ENCODE peak calls at places on chromosomes 4 and X, in ten cellular contexts. One of them, this sample, is unnamed.

GRCh38 chr4:75514949-75515612 is 808 bp downstream of the THAP6 start:
- DNase-seq in CD8-positive, alpha-beta T cell: no peak
- DNase-seq in substantia nigra: no peak
- DNase-seq in aorta: no peak
- DNase-seq in mesendoderm: no peak
- DNase-seq in kidney: no peak
- DNase-seq in sigmoid colon: no peak
- DNase-seq in cardiac muscle cell: no peak
- DNase-seq in H9: no peak
- DNase-seq in GM23338: no peak
- DNase-seq in this sample: no peak

GRCh38 chr4:35538807-35539206 is 705.5 kb downstream of the ARAP2 start:
- DNase-seq in GM23338: no peak
- DNase-seq in CD8-positive, alpha-beta T cell: no peak
- DNase-seq in kidney: no peak
- DNase-seq in H9: no peak
- DNase-seq in sigmoid colon: no peak
- DNase-seq in cardiac muscle cell: no peak
- DNase-seq in mesendoderm: peak; percentile 3
- DNase-seq in substantia nigra: no peak
- DNase-seq in aorta: no peak
- DNase-seq in this sample: no peak

GRCh38 chrX:14948701-14949100 is 75.5 kb downstream of the MOSPD2 start:
- DNase-seq in GM23338: no peak
- DNase-seq in kidney: no peak
- DNase-seq in sigmoid colon: no peak
- DNase-seq in aorta: no peak
- DNase-seq in CD8-positive, alpha-beta T cell: no peak
- DNase-seq in H9: no peak
- DNase-seq in substantia nigra: no peak
- DNase-seq in mesendoderm: no peak
- DNase-seq in cardiac muscle cell: no peak
- DNase-seq in this sample: no peak

GRCh38 chr4:109206610-109207009 is 95.8 kb downstream of the COL25A1 start:
- DNase-seq in cardiac muscle cell: no peak
- DNase-seq in CD8-positive, alpha-beta T cell: no peak
- DNase-seq in GM23338: no peak
- DNase-seq in sigmoid colon: no peak
- DNase-seq in mesendoderm: peak; percentile 5
- DNase-seq in H9: no peak
- DNase-seq in aorta: no peak
- DNase-seq in kidney: no peak
- DNase-seq in substantia nigra: no peak
- DNase-seq in this sample: no peak

GRCh38 chrX:49951524-49952193 is 29.3 kb downstream of the CLCN5 start:
- DNase-seq in substantia nigra: no peak
- DNase-seq in sigmoid colon: no peak
- DNase-seq in mesendoderm: no peak
- DNase-seq in CD8-positive, alpha-beta T cell: no peak
- DNase-seq in GM23338: no peak
- DNase-seq in aorta: no peak
- DNase-seq in kidney: no peak
- DNase-seq in H9: no peak
- DNase-seq in cardiac muscle cell: peak; percentile 11
- DNase-seq in this sample: no peak

GRCh38 chr4:79364048-79364447 is 38.2 kb upstream of the NAA11 start:
- DNase-seq in CD8-positive, alpha-beta T cell: no peak
- DNase-seq in cardiac muscle cell: no peak
- DNase-seq in sigmoid colon: no peak
- DNase-seq in GM23338: no peak
- DNase-seq in H9: no peak
- DNase-seq in substantia nigra: no peak
- DNase-seq in aorta: no peak
- DNase-seq in mesendoderm: no peak
- DNase-seq in kidney: no peak
- DNase-seq in this sample: no peak

GRCh38 chr4:146165840-146166239 is 9.7 kb upstream of the LSM6 start:
- DNase-seq in mesendoderm: no peak
- DNase-seq in sigmoid colon: no peak
- DNase-seq in H9: no peak
- DNase-seq in GM23338: no peak
- DNase-seq in aorta: no peak
- DNase-seq in cardiac muscle cell: peak; percentile 83
- DNase-seq in substantia nigra: no peak
- DNase-seq in kidney: no peak
- DNase-seq in CD8-positive, alpha-beta T cell: no peak
- DNase-seq in this sample: no peak

GRCh38 chrX:119375561-119375960 is 23.6 kb upstream of the SLC25A43 start:
- DNase-seq in GM23338: no peak
- DNase-seq in sigmoid colon: no peak
- DNase-seq in H9: no peak
- DNase-seq in CD8-positive, alpha-beta T cell: no peak
- DNase-seq in substantia nigra: no peak
- DNase-seq in kidney: no peak
- DNase-seq in cardiac muscle cell: no peak
- DNase-seq in mesendoderm: no peak
- DNase-seq in aorta: no peak
- DNase-seq in this sample: no peak

GRCh38 chr4:30380404-30380998 is 339.7 kb upstream of the PCDH7 start:
- DNase-seq in mesendoderm: peak; percentile 88
- DNase-seq in CD8-positive, alpha-beta T cell: no peak
- DNase-seq in sigmoid colon: no peak
- DNase-seq in aorta: no peak
- DNase-seq in substantia nigra: no peak
- DNase-seq in kidney: no peak
- DNase-seq in GM23338: peak; percentile 94
- DNase-seq in H9: peak; percentile 79
- DNase-seq in cardiac muscle cell: peak; percentile 81
- DNase-seq in this sample: no peak

GRCh38 chrX:26788402-26788998 is 572.5 kb downstream of the MAGEB5 start:
- DNase-seq in aorta: no peak
- DNase-seq in substantia nigra: no peak
- DNase-seq in CD8-positive, alpha-beta T cell: no peak
- DNase-seq in H9: no peak
- DNase-seq in sigmoid colon: no peak
- DNase-seq in cardiac muscle cell: no peak
- DNase-seq in mesendoderm: no peak
- DNase-seq in kidney: no peak
- DNase-seq in GM23338: no peak
- DNase-seq in this sample: no peak

GRCh38 chr4:126961661-126962060 is 671.1 kb upstream of the INTU start:
- DNase-seq in mesendoderm: no peak
- DNase-seq in cardiac muscle cell: no peak
- DNase-seq in CD8-positive, alpha-beta T cell: no peak
- DNase-seq in sigmoid colon: no peak
- DNase-seq in GM23338: no peak
- DNase-seq in substantia nigra: no peak
- DNase-seq in kidney: no peak
- DNase-seq in aorta: no peak
- DNase-seq in H9: no peak
- DNase-seq in this sample: no peak

GRCh38 chr4:126960760-126961159 is 672.0 kb upstream of the INTU start:
- DNase-seq in cardiac muscle cell: no peak
- DNase-seq in kidney: no peak
- DNase-seq in aorta: no peak
- DNase-seq in substantia nigra: no peak
- DNase-seq in mesendoderm: no peak
- DNase-seq in GM23338: no peak
- DNase-seq in H9: no peak
- DNase-seq in CD8-positive, alpha-beta T cell: no peak
- DNase-seq in sigmoid colon: no peak
- DNase-seq in this sample: no peak

GRCh38 chr4:126969781-126970180 is 663.0 kb upstream of the INTU start:
- DNase-seq in GM23338: no peak
- DNase-seq in kidney: no peak
- DNase-seq in sigmoid colon: no peak
- DNase-seq in CD8-positive, alpha-beta T cell: no peak
- DNase-seq in aorta: no peak
- DNase-seq in substantia nigra: no peak
- DNase-seq in H9: no peak
- DNase-seq in mesendoderm: no peak
- DNase-seq in cardiac muscle cell: peak; percentile 2
- DNase-seq in this sample: no peak

GRCh38 chr4:126969360-126969759 is 663.4 kb upstream of the INTU start:
- DNase-seq in CD8-positive, alpha-beta T cell: no peak
- DNase-seq in cardiac muscle cell: no peak
- DNase-seq in H9: no peak
- DNase-seq in mesendoderm: no peak
- DNase-seq in sigmoid colon: no peak
- DNase-seq in kidney: no peak
- DNase-seq in aorta: no peak
- DNase-seq in GM23338: no peak
- DNase-seq in substantia nigra: no peak
- DNase-seq in this sample: no peak

DNA sequence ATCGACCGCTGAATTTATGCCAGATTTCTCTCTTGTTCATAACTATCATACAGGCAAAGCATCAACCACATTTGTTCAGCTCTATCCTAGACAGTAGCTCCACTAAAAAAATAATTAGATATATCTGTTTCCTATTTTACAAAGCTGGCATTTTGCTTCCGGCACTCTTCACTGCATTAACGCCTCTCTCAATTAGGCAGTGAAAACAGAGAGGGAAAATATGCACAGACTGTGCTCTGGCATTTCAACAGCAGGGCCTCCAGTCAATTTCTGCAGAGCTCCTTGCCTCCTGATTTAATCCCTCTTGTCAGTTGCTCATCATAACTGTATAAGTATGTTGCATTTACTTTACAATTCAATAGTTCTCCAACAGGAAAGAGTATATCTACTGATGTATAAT is 666.9 kb upstream of the INTU start:
- DNase-seq in cardiac muscle cell: no peak
- DNase-seq in H9: no peak
- DNase-seq in GM23338: no peak
- DNase-seq in kidney: no peak
- DNase-seq in mesendoderm: peak; percentile 10
- DNase-seq in CD8-positive, alpha-beta T cell: no peak
- DNase-seq in substantia nigra: no peak
- DNase-seq in aorta: no peak
- DNase-seq in sigmoid colon: no peak
- DNase-seq in this sample: no peak
- H3K27ac ChIP-seq in cardiac muscle cell: no peak overlapping the region
- H3K27ac ChIP-seq in H9: no peak overlapping the region
- H3K27ac ChIP-seq in GM23338: no peak overlapping the region
- H3K27ac ChIP-seq in kidney: no peak overlapping the region
- H3K27ac ChIP-seq in mesendoderm: no peak overlapping the region
- H3K27ac ChIP-seq in CD8-positive, alpha-beta T cell: no peak overlapping the region
- H3K27ac ChIP-seq in substantia nigra: no peak overlapping the region
- H3K27ac ChIP-seq in aorta: no peak overlapping the region
- H3K27ac ChIP-seq in sigmoid colon: no peak overlapping the region
- H3K27ac ChIP-seq in this sample: no peak overlapping the region

DNA sequence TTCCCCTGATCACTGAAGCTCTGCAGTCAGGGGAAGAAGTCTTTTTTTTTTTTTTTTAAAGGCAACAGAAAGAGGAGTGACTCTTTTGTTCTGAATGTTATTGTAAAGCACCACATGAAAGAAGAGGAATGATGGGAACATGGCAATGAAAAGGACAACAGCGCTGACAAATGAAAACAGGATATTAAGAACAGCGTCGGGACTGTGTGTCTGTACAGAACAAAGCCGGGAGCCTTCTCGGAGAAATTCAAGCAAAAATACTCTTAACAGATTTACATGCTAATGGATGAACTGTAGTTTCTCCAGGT is 40.7 kb downstream of the MID1 start:
- DNase-seq in H9: no peak
- DNase-seq in GM23338: no peak
- DNase-seq in substantia nigra: no peak
- DNase-seq in kidney: no peak
- DNase-seq in mesendoderm: no peak
- DNase-seq in CD8-positive, alpha-beta T cell: no peak
- DNase-seq in aorta: no peak
- DNase-seq in sigmoid colon: no peak
- DNase-seq in cardiac muscle cell: peak; percentile 43
- DNase-seq in this sample: no peak
- H3K27ac ChIP-seq in H9: no peak overlapping the region
- H3K27ac ChIP-seq in GM23338: peak overlapping the region; percentile 81
- H3K27ac ChIP-seq in substantia nigra: no peak overlapping the region
- H3K27ac ChIP-seq in kidney: peak overlapping the region; percentile 8
- H3K27ac ChIP-seq in mesendoderm: no peak overlapping the region
- H3K27ac ChIP-seq in CD8-positive, alpha-beta T cell: no peak overlapping the region
- H3K27ac ChIP-seq in aorta: no peak overlapping the region
- H3K27ac ChIP-seq in sigmoid colon: peak overlapping the region; percentile 66
- H3K27ac ChIP-seq in cardiac muscle cell: peak overlapping the region; percentile 12
- H3K27ac ChIP-seq in this sample: peak overlapping the region; percentile 92

GRCh38 chr4:71259911-71260331 is 78.9 kb upstream of the SLC4A4 start:
- DNase-seq in sigmoid colon: no peak
- DNase-seq in H9: no peak
- DNase-seq in mesendoderm: no peak
- DNase-seq in substantia nigra: no peak
- DNase-seq in cardiac muscle cell: no peak
- DNase-seq in GM23338: no peak
- DNase-seq in kidney: no peak
- DNase-seq in aorta: no peak
- DNase-seq in CD8-positive, alpha-beta T cell: no peak
- DNase-seq in this sample: no peak

GRCh38 chr4:71261633-71262121 is 77.1 kb upstream of the SLC4A4 start:
- DNase-seq in CD8-positive, alpha-beta T cell: no peak
- DNase-seq in substantia nigra: no peak
- DNase-seq in H9: no peak
- DNase-seq in sigmoid colon: no peak
- DNase-seq in aorta: no peak
- DNase-seq in mesendoderm: no peak
- DNase-seq in GM23338: no peak
- DNase-seq in kidney: no peak
- DNase-seq in cardiac muscle cell: no peak
- DNase-seq in this sample: no peak

GRCh38 chr4:71259305-71259704 is 79.5 kb upstream of the SLC4A4 start:
- DNase-seq in H9: no peak
- DNase-seq in mesendoderm: no peak
- DNase-seq in GM23338: no peak
- DNase-seq in sigmoid colon: no peak
- DNase-seq in kidney: no peak
- DNase-seq in substantia nigra: peak; percentile 16
- DNase-seq in cardiac muscle cell: no peak
- DNase-seq in CD8-positive, alpha-beta T cell: no peak
- DNase-seq in aorta: no peak
- DNase-seq in this sample: no peak

GRCh38 chr4:71261001-71261400 is 77.8 kb upstream of the SLC4A4 start:
- DNase-seq in sigmoid colon: no peak
- DNase-seq in CD8-positive, alpha-beta T cell: no peak
- DNase-seq in aorta: no peak
- DNase-seq in kidney: no peak
- DNase-seq in GM23338: no peak
- DNase-seq in substantia nigra: no peak
- DNase-seq in H9: no peak
- DNase-seq in mesendoderm: no peak
- DNase-seq in cardiac muscle cell: no peak
- DNase-seq in this sample: no peak

GRCh38 chr4:71260544-71260943 is 78.3 kb upstream of the SLC4A4 start:
- DNase-seq in mesendoderm: no peak
- DNase-seq in cardiac muscle cell: no peak
- DNase-seq in aorta: no peak
- DNase-seq in CD8-positive, alpha-beta T cell: no peak
- DNase-seq in substantia nigra: no peak
- DNase-seq in GM23338: no peak
- DNase-seq in kidney: no peak
- DNase-seq in H9: no peak
- DNase-seq in sigmoid colon: no peak
- DNase-seq in this sample: no peak
- H3K27ac ChIP-seq in mesendoderm: no peak overlapping the region
- H3K27ac ChIP-seq in cardiac muscle cell: peak overlapping the region; percentile 25
- H3K27ac ChIP-seq in aorta: no peak overlapping the region
- H3K27ac ChIP-seq in CD8-positive, alpha-beta T cell: no peak overlapping the region
- H3K27ac ChIP-seq in substantia nigra: no peak overlapping the region
- H3K27ac ChIP-seq in GM23338: no peak overlapping the region
- H3K27ac ChIP-seq in kidney: no peak overlapping the region
- H3K27ac ChIP-seq in H9: no peak overlapping the region
- H3K27ac ChIP-seq in sigmoid colon: no peak overlapping the region
- H3K27ac ChIP-seq in this sample: peak overlapping the region; percentile 46

GRCh38 chr4:85565761-85566480 is 91.0 kb downstream of the ARHGAP24 start:
- DNase-seq in mesendoderm: no peak
- DNase-seq in CD8-positive, alpha-beta T cell: no peak
- DNase-seq in GM23338: no peak
- DNase-seq in H9: no peak
- DNase-seq in substantia nigra: no peak
- DNase-seq in cardiac muscle cell: peak; percentile 60
- DNase-seq in aorta: no peak
- DNase-seq in sigmoid colon: no peak
- DNase-seq in kidney: no peak
- DNase-seq in this sample: no peak
- H3K27ac ChIP-seq in mesendoderm: no peak overlapping the region
- H3K27ac ChIP-seq in CD8-positive, alpha-beta T cell: no peak overlapping the region
- H3K27ac ChIP-seq in GM23338: no peak overlapping the region
- H3K27ac ChIP-seq in H9: no peak overlapping the region
- H3K27ac ChIP-seq in substantia nigra: no peak overlapping the region
- H3K27ac ChIP-seq in cardiac muscle cell: no peak overlapping the region
- H3K27ac ChIP-seq in aorta: no peak overlapping the region
- H3K27ac ChIP-seq in sigmoid colon: no peak overlapping the region
- H3K27ac ChIP-seq in kidney: no peak overlapping the region
- H3K27ac ChIP-seq in this sample: no peak overlapping the region